ENCODE peak calls at places on chromosomes 6 and 20, in five cellular contexts. R, E, I, L and J are unnamed samples.

GRCh38 chr6:28980137-28980796 is 24.8 kb downstream of the ZNF311 start:
- DNase-seq in R (no peak), E (no peak), I (no peak), L (no peak), J (no peak)

GRCh38 chr6:170083236-170084051 is 207.4 kb downstream of the DLL1 start:
- DNase-seq in R (no peak), E (no peak), I (no peak), L (no peak), J (no peak)

GRCh38 chr20:10708342-10709185 is 34.8 kb upstream of the JAG1 start:
- DNase-seq in R (no peak), E (peak; percentile 7), I (no peak), L (no peak), J (no peak)

GRCh38 chr20:6101346-6101745 is 21.5 kb downstream of the FERMT1 start:
- DNase-seq in R (no peak), E (no peak), I (no peak), L (no peak), J (no peak)

GRCh38 chr6:32835167-32835893 is 3.2 kb downstream of the TAP2 start:
- DNase-seq in R (no peak), E (no peak), I (no peak), L (no peak), J (no peak)

GRCh38 chr6:6486595-6486994 is 101.9 kb upstream of the LY86 start:
- DNase-seq in R (no peak), E (no peak), I (no peak), L (no peak), J (no peak)

GRCh38 chr6:75196051-75196743 is 9.7 kb downstream of the COL12A1 start:
- DNase-seq in R (no peak), E (peak; percentile 85), I (no peak), L (no peak), J (no peak)

GRCh38 chr6:83708970-83709747 is at the start of gene SNAP91:
- DNase-seq in R (peak; percentile 84), E (no peak), I (no peak), L (peak; percentile 92), J (peak; percentile 75)

GRCh38 chr6:18183736-18184135 is 28.5 kb downstream of the KDM1B start:
- DNase-seq in R (no peak), E (no peak), I (no peak), L (no peak), J (no peak)